ENCODE peak calls at places on chromosome 16, in four cellular contexts. O is iris pigment epithelial cell; H is CD4-positive, alpha-beta T cell; A is NCI-H1417. M is an unnamed sample.

GRCh38 chr16:56931253-56931768 is 631 bp upstream of the HERPUD1 start:
- DNase-seq in O (no peak), H (no peak), A (no peak), M (no peak)

GRCh38 chr16:29775742-29776408 is 2.2 kb upstream of the ZG16 start:
- DNase-seq in O (peak), H (no peak), A (no peak), M (no peak)

GRCh38 chr16:23710008-23710407 is 3.0 kb downstream of the ERN2 start:
- DNase-seq in O (no peak), H (no peak), A (no peak), M (no peak)

GRCh38 chr16:4306439-4307214 is 9.2 kb upstream of the GLIS2 start:
- DNase-seq in O (no peak), H (peak), A (peak), M (peak)

GRCh38 chr16:87694441-87695125 is 71.2 kb downstream of the KLHDC4 start:
- DNase-seq in O (no peak), H (no peak), A (no peak), M (no peak)

GRCh38 chr16:71630808-71631207 is 4.8 kb downstream of the MARVELD3 start:
- DNase-seq in O (no peak), H (no peak), A (no peak), M (no peak)

GRCh38 chr16:84687715-84688114 is 12.1 kb upstream of the USP10 start:
- DNase-seq in O (peak), H (no peak), A (no peak), M (no peak)

GRCh38 chr16:11107781-11108465 is 148.1 kb downstream of the SOCS1 start:
- DNase-seq in O (peak), H (no peak), A (no peak), M (no peak)

GRCh38 chr16:6195966-6196365 is 1098.4 kb upstream of the EEF2KMT start:
- DNase-seq in O (no peak), H (no peak), A (no peak), M (no peak)

GRCh38 chr16:13168091-13168572 is 266.7 kb downstream of the SHISA9 start:
- DNase-seq in O (no peak), H (no peak), A (no peak), M (no peak)